ENCODE peak calls at places on chromosomes 3 and 15, in six cellular contexts. P is heart right ventricle, A is cardiac muscle cell, Q is testis, G is ascending aorta, C is astrocyte. R is an unnamed sample.
A peak's percentile ranks its signal among the peaks of the same experiment; 100 is the strongest.

GRCh38 chr3:53227993-53228885 is 27.6 kb downstream of the TKT start:
- DNase-seq in P (no peak), A (no peak), Q (no peak), G (no peak), C (no peak), R (no peak)

GRCh38 chr3:59245879-59246501 is 196.2 kb upstream of the CFAP20DC start:
- DNase-seq in P (no peak), A (peak; percentile 71), Q (peak; percentile 37), G (no peak), C (peak; percentile 96), R (no peak)

GRCh38 chr3:98814799-98815450 is 51.8 kb downstream of the ST3GAL6 start:
- DNase-seq in P (no peak), A (peak; percentile 73), Q (no peak), G (no peak), C (peak; percentile 74), R (no peak)

GRCh38 chr3:168398371-168399030 is 302.8 kb upstream of the GOLIM4 start:
- DNase-seq in P (no peak), A (peak; percentile 40), Q (no peak), G (no peak), C (peak; percentile 73), R (no peak)

GRCh38 chr3:33687406-33688010 is 30.5 kb downstream of the CLASP2 start:
- DNase-seq in P (no peak), A (peak; percentile 41), Q (no peak), G (no peak), C (peak; percentile 63), R (no peak)

GRCh38 chr15:25718597-25718996 is 144.5 kb downstream of the ATP10A start:
- DNase-seq in P (no peak), A (no peak), Q (no peak), G (peak; percentile 58), C (no peak), R (no peak)

GRCh38 chr3:111159391-111159790 is 87.8 kb downstream of the NECTIN3 start:
- DNase-seq in P (no peak), A (peak; percentile 10), Q (no peak), G (no peak), C (peak; percentile 34), R (no peak)

GRCh38 chr3:72246685-72247084 is 461.7 kb upstream of the PROK2 start:
- DNase-seq in P (peak; percentile 39), A (no peak), Q (peak; percentile 29), G (no peak), C (no peak), R (peak; percentile 57)

GRCh38 chr15:37041042-37041441 is 59.3 kb downstream of the MEIS2 start:
- DNase-seq in P (no peak), A (no peak), Q (no peak), G (no peak), C (no peak), R (no peak)

GRCh38 chr3:114551770-114552526 is 258.1 kb downstream of the TIGIT start:
- DNase-seq in P (no peak), A (peak; percentile 50), Q (no peak), G (no peak), C (peak; percentile 78), R (no peak)

GRCh38 chr15:60797444-60798040 is 318.6 kb upstream of the ICE2 start:
- DNase-seq in P (no peak), A (no peak), Q (no peak), G (no peak), C (peak; percentile 43), R (no peak)

GRCh38 chr15:65312400-65312916 is 8.0 kb downstream of the RNU5B-1 start:
- DNase-seq in P (peak; percentile 59), A (peak; percentile 12), Q (peak; percentile 75), G (no peak), C (no peak), R (peak; percentile 62)

GRCh38 chr3:72586694-72587093 is 261.6 kb downstream of the SHQ1 start:
- DNase-seq in P (no peak), A (no peak), Q (no peak), G (no peak), C (no peak), R (no peak)

GRCh38 chr3:167184511-167184910 is 195.6 kb downstream of the ZBBX start:
- DNase-seq in P (no peak), A (no peak), Q (no peak), G (no peak), C (no peak), R (no peak)

GRCh38 chr3:41881233-41881821 is 80.6 kb downstream of the ULK4 start:
- DNase-seq in P (peak; percentile 23), A (peak; percentile 66), Q (no peak), G (no peak), C (peak; percentile 3), R (no peak)

GRCh38 chr3:112333002-112333385 is at the start of gene CD200:
- DNase-seq in P (peak; percentile 29), A (peak; percentile 75), Q (peak; percentile 69), G (peak; percentile 85), C (peak; percentile 60), R (peak; percentile 37)

GRCh38 chr15:38576261-38576660 is 11.6 kb upstream of the RASGRP1 start:
- DNase-seq in P (no peak), A (no peak), Q (no peak), G (no peak), C (no peak), R (no peak)

GRCh38 chr3:101195951-101196713 is 124.2 kb downstream of the IMPG2 start:
- DNase-seq in P (peak; percentile 10), A (peak; percentile 76), Q (no peak), G (no peak), C (peak; percentile 31), R (no peak)

GRCh38 chr3:38479431-38480092 is 16.6 kb upstream of the EXOG start:
- DNase-seq in P (peak; percentile 67), A (peak; percentile 80), Q (peak; percentile 77), G (peak; percentile 84), C (no peak), R (peak; percentile 48)
- TF ChIP-seq CTCF in P (peak; percentile 94), A (peak; percentile 89), Q (peak; percentile 82), G (peak; percentile 62), C (peak; percentile 84), R (peak; percentile 92)

DNA sequence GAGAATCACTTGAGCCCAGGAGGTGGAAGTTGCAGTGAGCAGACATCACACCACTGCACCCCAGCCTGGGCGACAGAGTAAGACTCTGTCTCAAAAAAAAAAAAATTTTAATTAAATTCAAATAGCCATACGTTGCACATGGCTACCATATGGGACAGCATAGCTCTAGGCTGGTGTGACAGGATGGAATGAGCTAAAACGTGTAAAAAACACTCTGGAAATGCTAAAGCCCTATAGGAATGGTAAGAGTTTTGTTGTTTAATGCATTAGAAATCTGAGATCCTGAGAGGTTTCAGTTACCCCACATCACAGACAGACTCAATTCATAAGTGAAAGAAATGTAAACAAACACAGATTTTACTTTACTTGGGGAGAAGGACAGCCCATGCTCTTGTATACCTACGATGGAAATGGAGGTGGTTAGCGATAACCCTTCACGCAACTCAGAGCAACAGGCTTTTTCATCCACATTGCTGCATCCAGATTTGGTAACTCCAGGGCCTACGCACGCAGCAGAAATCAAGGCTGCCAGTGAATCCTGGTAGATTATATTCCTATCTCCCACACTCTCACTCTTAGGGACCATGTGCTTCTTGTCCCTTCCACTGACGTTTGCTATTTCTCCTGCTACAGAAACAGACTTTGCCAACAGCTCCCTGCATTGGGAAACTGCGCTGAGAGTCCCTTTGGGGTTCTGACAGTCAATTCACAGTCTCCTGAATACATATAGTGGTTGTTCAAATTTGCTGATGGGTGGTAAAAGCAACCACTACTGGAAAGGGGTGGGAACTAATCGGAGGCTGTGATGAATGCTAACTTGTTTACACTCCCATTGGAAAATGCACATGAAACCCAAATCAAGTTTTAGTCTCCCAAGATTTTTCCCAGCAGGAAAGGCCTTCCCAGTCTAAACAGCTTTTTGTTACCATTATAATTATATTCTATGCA is 3.1 kb downstream of the SH3BP5 start:
- DNase-seq in P (no peak), A (no peak), Q (no peak), G (no peak), C (no peak), R (no peak)
- H3K4me1 ChIP-seq in P (peaks cover 79% of the 10 kb centered on the region), A (peaks cover 21% of the 10 kb centered on the region), Q (peaks cover 59% of the 10 kb centered on the region), G (peaks cover 34% of the 10 kb centered on the region), C (peaks cover 34% of the 10 kb centered on the region), R (peaks cover 83% of the 10 kb centered on the region)

GRCh38 chr3:179703816-179704215 is 51.0 kb downstream of the USP13 start:
- DNase-seq in P (no peak), A (no peak), Q (no peak), G (no peak), C (no peak), R (no peak)

GRCh38 chr3:179702271-179702947 is 49.6 kb downstream of the USP13 start:
- DNase-seq in P (no peak), A (no peak), Q (no peak), G (no peak), C (no peak), R (no peak)

GRCh38 chr3:179697933-179698332 is 45.1 kb downstream of the USP13 start:
- DNase-seq in P (no peak), A (no peak), Q (no peak), G (no peak), C (no peak), R (no peak)

GRCh38 chr3:179700716-179701115 is 47.9 kb downstream of the USP13 start:
- DNase-seq in P (no peak), A (no peak), Q (no peak), G (no peak), C (no peak), R (no peak)

GRCh38 chr3:179701176-179701827 is 48.5 kb downstream of the USP13 start:
- DNase-seq in P (no peak), A (no peak), Q (no peak), G (no peak), C (no peak), R (no peak)
- H3K27ac ChIP-seq in P (no peak overlapping the region), A (no peak overlapping the region), Q (peak overlapping the region; percentile 3), G (no peak overlapping the region), C (no peak overlapping the region), R (no peak overlapping the region)

DNA sequence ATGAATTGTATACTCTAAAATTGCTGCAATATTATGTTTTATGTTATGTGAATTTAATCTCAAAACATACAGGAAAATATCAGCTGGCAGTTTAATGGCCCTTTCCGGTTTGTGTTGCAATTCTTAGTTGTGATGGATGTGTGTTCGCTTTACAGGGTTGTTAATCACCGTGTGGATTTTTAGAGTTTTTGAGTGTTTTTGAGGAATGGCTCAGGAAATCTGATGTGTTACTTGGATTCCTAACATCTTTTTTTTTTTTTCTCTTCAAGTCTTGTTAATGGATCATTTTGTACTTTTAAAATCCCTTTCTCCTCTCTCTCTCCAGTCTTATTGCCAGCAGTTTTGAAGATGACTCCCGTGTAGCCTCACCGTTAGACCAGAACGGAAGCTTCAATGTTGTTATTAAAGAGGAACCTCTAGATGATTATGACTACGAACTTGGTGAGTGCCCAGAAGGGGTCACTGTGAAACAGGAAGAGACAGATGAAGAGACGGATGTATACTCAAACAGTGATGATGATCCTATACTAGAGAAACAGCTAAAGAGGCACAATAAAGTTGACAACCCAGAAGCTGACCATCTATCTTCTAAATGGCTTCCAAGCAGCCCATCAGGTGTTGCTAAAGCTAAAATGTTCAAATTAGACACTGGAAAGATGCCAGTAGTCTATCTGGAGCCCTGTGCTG is 35.7 kb downstream of the MGA start:
- DNase-seq in P (peak; percentile 13), A (peak; percentile 61), Q (peak; percentile 61), G (no peak), C (peak; percentile 7), R (no peak)
- TF ChIP-seq CTCF in P (no peak), A (peak; percentile 43), Q (no peak), G (no peak), C (peak; percentile 39), R (peak; percentile 28)